ENCODE peak calls at places on chromosomes 11 and 22, in five cellular contexts. M is NCI-H345, C is iris pigment epithelial cell, W is astrocyte of the spinal cord, I is skeletal muscle cell. P is an unnamed sample.

GRCh38 chr11:43823316-43823715 is 57.3 kb upstream of the ALKBH3 start:
- DNase-seq in M (no peak), C (no peak), W (no peak), I (no peak), P (no peak)

GRCh38 chr11:73469401-73469800 is 93.2 kb downstream of the RELT start:
- DNase-seq in M (no peak), C (peak; percentile 20), W (no peak), I (no peak), P (no peak)

GRCh38 chr11:101759771-101760450 is 154.9 kb upstream of the CEP126 start:
- DNase-seq in M (peak; percentile 10), C (no peak), W (no peak), I (no peak), P (no peak)

GRCh38 chr11:32960553-32961164 is 55.0 kb upstream of the DEPDC7 start:
- DNase-seq in M (peak; percentile 37), C (peak; percentile 54), W (peak; percentile 67), I (peak; percentile 11), P (peak; percentile 19)

GRCh38 chr11:106271686-106272085 is 194.2 kb downstream of the AASDHPPT start:
- DNase-seq in M (no peak), C (no peak), W (peak; percentile 19), I (no peak), P (no peak)

GRCh38 chr11:208917-209260 is 1.4 kb downstream of the RIC8A start:
- DNase-seq in M (no peak), C (no peak), W (no peak), I (no peak), P (no peak)

GRCh38 chr11:94602430-94603372 is 35.5 kb downstream of the PIWIL4 start:
- DNase-seq in M (no peak), C (peak; percentile 91), W (peak; percentile 86), I (peak; percentile 29), P (no peak)

GRCh38 chr11:8360086-8360828 is 96.6 kb upstream of the LMO1 start:
- DNase-seq in M (no peak), C (no peak), W (no peak), I (no peak), P (no peak)

GRCh38 chr22:22536916-22537315 is 16.8 kb upstream of the ZNF280A start:
- DNase-seq in M (no peak), C (no peak), W (no peak), I (no peak), P (no peak)

GRCh38 chr11:1891831-1892115 is at the start of gene PRR33:
- DNase-seq in M (no peak), C (no peak), W (no peak), I (no peak), P (no peak)

GRCh38 chr11:31327417-31327816 is 42.1 kb downstream of the DCDC1 start:
- DNase-seq in M (no peak), C (no peak), W (no peak), I (no peak), P (no peak)

GRCh38 chr11:118998822-118999221 is 884 bp downstream of the CENATAC start:
- DNase-seq in M (no peak), C (peak; percentile 80), W (peak; percentile 76), I (no peak), P (peak; percentile 64)

GRCh38 chr11:72483412-72484186 is 49.3 kb upstream of the CLPB start:
- DNase-seq in M (no peak), C (peak; percentile 89), W (peak; percentile 24), I (no peak), P (no peak)

GRCh38 chr11:59174664-59175033 is 2.7 kb downstream of the DTX4 start:
- DNase-seq in M (no peak), C (peak; percentile 82), W (no peak), I (no peak), P (peak; percentile 77)

GRCh38 chr11:13315517-13316432 is 38.2 kb downstream of the BMAL1 start:
- DNase-seq in M (no peak), C (no peak), W (no peak), I (no peak), P (no peak)

P was measured in keratinocyte.